ENCODE peak calls at places on chromosome 19, in nine cellular contexts. Y, W, G, X, J, V, K, T and U are unnamed samples.

GRCh38 chr19:13117772-13118423 is at the start of gene NACC1:
- DNase-seq in T (peak; percentile 74), J (peak; percentile 94), X (peak; percentile 97), Y (peak; percentile 60), V (peak; percentile 87), W (peak; percentile 91), K (peak; percentile 82), G (peak; percentile 87), U (peak; percentile 57)

GRCh38 chr19:17950310-17951150 is 16.4 kb upstream of the KCNN1 start:
- DNase-seq in W (no peak), T (no peak), K (no peak), Y (no peak), V (peak; percentile 45), J (no peak), G (no peak), X (peak; percentile 67), U (no peak)

GRCh38 chr19:30857388-30857787 is 485.2 kb downstream of the ZNF536 start:
- DNase-seq in X (no peak), V (no peak), G (no peak), T (no peak), W (no peak), J (peak; percentile 37), K (no peak), Y (no peak), U (no peak)

GRCh38 chr19:54388001-54388802 is 23.5 kb upstream of the LAIR1 start:
- DNase-seq in G (no peak), J (peak; percentile 69), K (no peak), X (no peak), V (no peak), T (no peak), Y (no peak), W (peak; percentile 92), U (no peak)

GRCh38 chr19:10010247-10010691 is at the start of gene COL5A3:
- DNase-seq in T (no peak), K (peak; percentile 58), G (peak; percentile 42), X (peak; percentile 69), Y (no peak), V (no peak), W (no peak), J (peak; percentile 75), U (no peak)

GRCh38 chr19:45122832-45123231 is 29.9 kb downstream of the PPP1R37 start:
- DNase-seq in X (no peak), J (no peak), K (no peak), Y (no peak), G (no peak), T (no peak), V (no peak), W (no peak), U (no peak)

GRCh38 chr19:37007587-37008220 is 70.5 kb upstream of the ZNF420 start:
- DNase-seq in Y (no peak), K (no peak), T (no peak), X (no peak), J (no peak), G (peak; percentile 2), V (no peak), W (no peak), U (peak; percentile 36)

GRCh38 chr19:6610934-6611370 is 20.0 kb upstream of the CD70 start:
- DNase-seq in Y (peak; percentile 95), V (no peak), X (no peak), G (peak; percentile 45), W (no peak), J (no peak), T (no peak), K (peak; percentile 49), U (peak; percentile 90)

GRCh38 chr19:39154626-39155100 is 29.1 kb downstream of the PAK4 start:
- DNase-seq in G (no peak), W (no peak), X (no peak), Y (no peak), T (no peak), V (no peak), J (no peak), K (no peak), U (no peak)

GRCh38 chr19:47499863-47500830 is 14.7 kb downstream of the NAPA start:
- DNase-seq in G (no peak), X (no peak), W (no peak), J (no peak), K (no peak), V (no peak), Y (no peak), T (no peak), U (no peak)

GRCh38 chr19:14162871-14163297 is 26.5 kb upstream of the ASF1B start:
- DNase-seq in T (no peak), J (no peak), K (no peak), G (no peak), V (no peak), X (no peak), Y (no peak), W (no peak), U (no peak)

GRCh38 chr19:43798546-43799409 is 3.5 kb downstream of the LYPD5 start:
- DNase-seq in X (peak; percentile 66), V (peak; percentile 28), K (no peak), W (peak; percentile 6), J (no peak), T (no peak), G (no peak), Y (no peak), U (no peak)

GRCh38 chr19:39261704-39262103 is 6.5 kb upstream of the IFNL2 start:
- DNase-seq in T (no peak), W (no peak), Y (no peak), K (no peak), J (no peak), X (no peak), V (no peak), G (no peak), U (no peak)

GRCh38 chr19:18013621-18014111 is 5.7 kb downstream of the ARRDC2 start:
- DNase-seq in T (peak; percentile 95), W (no peak), J (peak; percentile 66), X (peak; percentile 39), V (no peak), Y (no peak), K (no peak), G (no peak), U (no peak)

GRCh38 chr19:38211206-38211605 is 12.8 kb downstream of the DPF1 start:
- DNase-seq in T (no peak), G (no peak), J (no peak), W (no peak), K (no peak), Y (no peak), V (no peak), X (peak; percentile 70), U (no peak)

GRCh38 chr19:15195987-15196682 is 4.7 kb downstream of the NOTCH3 start:
- DNase-seq in W (no peak), V (peak; percentile 95), G (no peak), X (peak; percentile 70), K (no peak), Y (no peak), T (no peak), J (peak; percentile 81), U (no peak)

DNA sequence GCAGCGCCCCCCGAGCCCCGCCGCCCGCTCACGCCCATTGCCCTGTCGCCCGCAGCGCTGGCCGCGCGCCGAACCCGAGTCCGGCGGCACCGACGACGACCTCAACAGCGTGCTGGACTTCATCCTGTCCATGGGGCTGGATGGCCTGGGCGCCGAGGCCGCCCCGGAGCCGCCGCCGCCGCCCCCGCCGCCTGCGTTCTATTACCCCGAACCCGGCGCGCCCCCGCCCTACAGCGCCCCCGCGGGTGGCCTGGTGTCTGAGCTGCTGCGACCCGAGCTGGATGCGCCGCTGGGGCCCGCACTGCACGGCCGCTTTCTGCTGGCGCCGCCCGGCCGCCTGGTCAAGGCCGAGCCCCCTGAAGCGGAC is 518 bp downstream of the KLF2 start:
- DNase-seq in W (no peak), T (no peak), X (peak; percentile 61), J (peak; percentile 77), K (no peak), G (no peak), V (peak; percentile 33), Y (no peak), U (no peak)
- TF ChIP-seq CTCF in W (no peak), T (no peak), X (peak; percentile 14), J (no peak), K (no peak), G (peak; percentile 6), V (peak; percentile 34), Y (no peak), U (peak; percentile 2)

DNA sequence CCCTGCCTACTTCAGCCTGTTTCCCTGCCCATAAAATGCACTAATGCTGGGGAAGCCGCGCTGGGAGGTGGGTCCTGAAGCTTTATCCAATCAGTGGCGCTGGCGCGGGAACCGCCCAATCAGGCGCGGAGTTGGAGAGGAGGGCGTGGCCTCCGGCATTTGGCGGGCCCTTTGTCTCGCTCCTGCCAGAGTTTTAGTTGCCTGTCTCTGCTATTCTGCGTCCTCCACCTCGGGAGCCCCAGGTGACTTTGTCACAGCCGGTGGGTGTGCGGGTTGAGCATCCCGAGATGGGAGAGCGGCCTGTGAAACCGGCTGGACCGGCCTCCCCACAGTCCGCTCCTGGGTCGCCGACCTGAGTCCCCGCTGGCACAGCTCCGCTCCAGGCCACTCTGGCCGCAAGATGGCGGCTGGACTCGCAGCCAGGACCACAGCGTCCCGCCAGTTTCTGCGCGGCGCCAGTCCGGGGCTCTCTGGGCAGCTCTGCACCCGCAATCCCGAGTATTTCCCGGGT is 30.7 kb upstream of the ZNF429 start:
- DNase-seq in K (peak; percentile 31), T (no peak), X (peak; percentile 82), W (no peak), V (peak; percentile 90), G (peak; percentile 18), Y (peak; percentile 5), J (peak; percentile 85), U (no peak)
- TF ChIP-seq CTCF in K (no peak), T (no peak), X (no peak), W (no peak), V (peak; percentile 27), G (no peak), Y (no peak), J (no peak), U (no peak)

DNA sequence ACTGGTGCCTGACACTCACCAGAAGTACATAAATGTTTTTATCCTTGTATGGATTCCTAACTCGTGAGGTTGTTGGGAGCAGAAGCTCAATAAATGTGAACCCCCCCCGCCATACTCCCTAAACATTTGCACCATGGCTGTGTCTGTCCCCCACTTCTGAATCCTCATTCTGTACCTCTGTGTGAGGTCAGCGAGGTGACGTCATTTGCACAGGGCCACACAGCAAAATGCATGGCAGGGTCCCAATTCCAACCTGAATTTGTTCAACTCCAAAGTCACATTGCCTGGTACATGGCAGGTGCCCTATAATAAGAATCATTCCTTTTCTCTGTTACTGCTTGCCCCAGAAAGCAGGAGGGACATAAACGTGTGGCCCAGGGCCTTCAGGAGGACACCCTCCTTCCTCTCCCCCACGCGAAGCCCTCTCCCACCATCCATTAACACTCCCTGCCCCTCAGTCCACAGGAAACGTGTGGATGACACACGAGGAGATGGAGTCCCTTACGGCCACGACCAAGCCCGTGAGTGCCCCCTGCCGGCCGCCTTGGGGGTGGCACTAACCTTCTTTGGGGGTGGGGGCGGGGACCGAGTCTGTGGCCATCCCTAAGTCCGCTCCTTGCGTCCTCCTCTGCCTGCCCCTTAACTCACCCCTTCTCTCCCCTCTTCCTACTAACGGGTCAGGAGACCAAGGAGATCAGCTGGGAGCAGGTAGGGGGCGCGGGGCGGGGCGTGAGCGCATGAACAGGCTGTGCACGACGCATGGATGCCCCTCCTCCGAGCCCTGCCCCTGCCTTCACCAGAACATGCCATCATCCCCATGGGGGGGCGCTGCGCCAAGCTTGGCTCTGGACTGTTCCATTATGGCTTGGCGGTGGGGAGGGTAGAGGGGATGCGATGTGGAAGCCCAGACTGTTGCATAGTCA is 9.4 kb downstream of the HRC start:
- DNase-seq in V (peak; percentile 73), Y (no peak), J (peak; percentile 88), W (peak; percentile 78), K (peak; percentile 71), G (peak; percentile 58), T (peak; percentile 48), X (peak; percentile 98), U (no peak)
- TF ChIP-seq CTCF in V (peak; percentile 85), Y (peak; percentile 79), J (peak; percentile 75), W (peak; percentile 79), K (peak; percentile 78), G (peak; percentile 89), T (peak; percentile 89), X (peak; percentile 94), U (peak; percentile 81)

GRCh38 chr19:50327461-50328256 is 1.5 kb downstream of the KCNC3 start:
- DNase-seq in K (no peak), G (no peak), X (no peak), W (no peak), J (no peak), Y (no peak), T (no peak), V (no peak), U (no peak)
- TF ChIP-seq CTCF in K (no peak), G (no peak), X (no peak), W (no peak), J (no peak), Y (no peak), T (no peak), V (no peak), U (no peak)